ENCODE peak calls at places on chromosome 22, in four cellular contexts. R is IMR-90, I is spleen, W is Karpas-422. U is an unnamed sample.

GRCh38 chr22:46737105-46737975 is 712 bp downstream of the CERK start:
- DNase-seq in R (peak), W (peak), I (peak), U (peak)

GRCh38 chr22:28594784-28595324 is 84.8 kb downstream of the TTC28 start:
- DNase-seq in W (peak), I (no peak), R (peak), U (no peak)

GRCh38 chr22:36424901-36425579 is 37.3 kb upstream of the MYH9 start:
- DNase-seq in W (no peak), I (no peak), R (no peak), U (no peak)

GRCh38 chr22:36907464-36907863 is 6.0 kb upstream of the CSF2RB start:
- DNase-seq in R (no peak), I (no peak), W (no peak), U (no peak)

GRCh38 chr22:32562396-32562795 is 87.8 kb downstream of the FBXO7 start:
- DNase-seq in W (no peak), R (no peak), I (no peak), U (no peak)

GRCh38 chr22:20406686-20407408 is 12.9 kb downstream of the ZNF74 start:
- DNase-seq in W (no peak), I (peak), R (no peak), U (no peak)

GRCh38 chr22:42416671-42417230 is 15.5 kb downstream of the NFAM1 start:
- DNase-seq in W (no peak), I (no peak), R (no peak), U (no peak)

GRCh38 chr22:27810566-27810965 is 9.0 kb upstream of the MN1 start:
- DNase-seq in W (no peak), R (peak), I (no peak), U (no peak)

GRCh38 chr22:19974935-19975706 is 33.5 kb upstream of the TXNRD2 start:
- DNase-seq in R (no peak), W (no peak), I (no peak), U (no peak)

GRCh38 chr22:46138058-46138797 is 12.1 kb upstream of the PPARA start:
- DNase-seq in I (peak), R (no peak), W (no peak), U (no peak)

GRCh38 chr22:30434775-30435315 is 9.3 kb downstream of the MTFP1 start:
- DNase-seq in R (no peak), I (no peak), W (no peak), U (no peak)

GRCh38 chr22:20239951-20240773 is 28.0 kb downstream of the RTN4R start:
- DNase-seq in I (no peak), R (no peak), W (no peak), U (no peak)

GRCh38 chr22:28891156-28891733 is 7.9 kb downstream of the ZNRF3 start:
- DNase-seq in W (no peak), I (no peak), R (no peak), U (no peak)

GRCh38 chr22:23225724-23226496 is 45.6 kb downstream of the BCR start:
- DNase-seq in R (no peak), I (peak), W (no peak), U (no peak)

GRCh38 chr22:50699001-50699753 is 26.6 kb downstream of the SHANK3 start:
- DNase-seq in R (no peak), I (peak), W (no peak), U (no peak)

GRCh38 chr22:27827586-27828213 is 26.1 kb upstream of the MN1 start:
- DNase-seq in W (no peak), R (no peak), I (no peak), U (no peak)

GRCh38 chr22:45774016-45774670 is 102.5 kb downstream of the ATXN10 start:
- DNase-seq in W (no peak), R (no peak), I (no peak), U (no peak)

GRCh38 chr22:46941958-46942815 is 179.7 kb downstream of the TBC1D22A start:
- DNase-seq in W (no peak), I (no peak), R (peak), U (no peak)

GRCh38 chr22:32752326-32752725 is 49.2 kb upstream of the TIMP3 start:
- DNase-seq in R (peak), I (no peak), W (no peak), U (no peak)

GRCh38 chr22:23689414-23689813 is 1.4 kb upstream of the RGL4 start:
- DNase-seq in R (no peak), W (no peak), I (no peak), U (no peak)

GRCh38 chr22:50303848-50304527 is 3.5 kb downstream of the PLXNB2 start:
- DNase-seq in R (no peak), I (no peak), W (peak), U (no peak)

GRCh38 chr22:39414886-39415285 is 15.3 kb downstream of the TAB1 start:
- DNase-seq in R (no peak), W (no peak), I (peak), U (no peak)

GRCh38 chr22:37768273-37768672 is 39.5 kb upstream of the GCAT start:
- DNase-seq in W (no peak), R (no peak), I (no peak), U (no peak)

GRCh38 chr22:22366478-22366988 is 121.9 kb downstream of the VPREB1 start:
- DNase-seq in I (no peak), W (no peak), R (no peak), U (no peak)

GRCh38 chr22:32926600-32926999 is 125.1 kb downstream of the TIMP3 start:
- DNase-seq in I (no peak), R (peak), W (peak), U (no peak)

GRCh38 chr22:46538816-46539163 is 1.4 kb upstream of the CELSR1 start:
- DNase-seq in R (peak), W (no peak), I (no peak), U (peak)

GRCh38 chr22:37880668-37881440 is 25.2 kb upstream of the MICALL1 start:
- DNase-seq in R (peak), I (no peak), W (no peak), U (no peak)

GRCh38 chr22:25334091-25334490 is 114.7 kb downstream of the CRYBB2 start:
- DNase-seq in I (no peak), R (peak), W (peak), U (peak)

GRCh38 chr22:35172452-35172851 is 84.8 kb upstream of the HMGXB4 start:
- DNase-seq in R (no peak), W (no peak), I (no peak), U (no peak)

GRCh38 chr22:19075404-19075803 is 46.8 kb downstream of the DGCR2 start:
- DNase-seq in W (no peak), I (no peak), R (no peak), U (no peak)

GRCh38 chr22:21641417-21641794 is 696 bp upstream of the SDF2L1 start:
- DNase-seq in W (no peak), I (no peak), R (peak), U (no peak)

GRCh38 chr22:23518381-23519187 is 61.5 kb downstream of the IGLL1 start:
- DNase-seq in W (no peak), R (no peak), I (peak), U (no peak)

GRCh38 chr22:43057641-43058040 is 31.6 kb downstream of the TTLL1 start:
- DNase-seq in W (no peak), I (no peak), R (no peak), U (no peak)

GRCh38 chr22:36104988-36105387 is 55.6 kb downstream of the APOL3 start:
- DNase-seq in W (no peak), I (no peak), R (peak), U (no peak)